ENCODE peak calls at places on chromosomes 13 and 19, in eight cellular contexts. V, Q, F, E, Z, U, A and D are unnamed samples.

GRCh38 chr13:48497669-48498068 is 35.2 kb downstream of the RCBTB2 start:
- DNase-seq in V (no peak), Q (no peak), F (no peak), E (no peak), Z (no peak), U (no peak), A (no peak), D (no peak)

GRCh38 chr19:5115351-5115750 is 146.4 kb downstream of the KDM4B start:
- DNase-seq in V (no peak), Q (no peak), F (no peak), E (no peak), Z (no peak), U (no peak), A (no peak), D (no peak)

GRCh38 chr13:74825170-74825948 is 656.6 kb downstream of the TBC1D4 start:
- DNase-seq in V (no peak), Q (peak; percentile 54), F (no peak), E (no peak), Z (no peak), U (no peak), A (peak; percentile 20), D (no peak)

GRCh38 chr19:7636691-7637373 is at the start of gene STXBP2:
- DNase-seq in V (peak; percentile 37), Q (peak; percentile 75), F (peak; percentile 61), E (peak; percentile 44), Z (peak; percentile 86), U (peak; percentile 96), A (peak; percentile 84), D (peak; percentile 70)

GRCh38 chr13:73519720-73520119 is 460.9 kb downstream of the KLF5 start:
- DNase-seq in V (no peak), Q (no peak), F (no peak), E (no peak), Z (no peak), U (no peak), A (no peak), D (no peak)

GRCh38 chr13:45833663-45834062 is 17.9 kb downstream of the SIAH3 start:
- DNase-seq in V (no peak), Q (no peak), F (no peak), E (peak; percentile 96), Z (peak; percentile 51), U (no peak), A (peak; percentile 76), D (no peak)

GRCh38 chr13:106919638-106920037 is 351.7 kb upstream of the ARGLU1 start:
- DNase-seq in V (no peak), Q (no peak), F (no peak), E (peak; percentile 68), Z (no peak), U (no peak), A (no peak), D (no peak)

GRCh38 chr19:54158812-54159351 is 639 bp downstream of the LENG1 start:
- DNase-seq in V (no peak), Q (no peak), F (no peak), E (no peak), Z (no peak), U (no peak), A (peak; percentile 21), D (no peak)

GRCh38 chr19:1261863-1262686 is 7.1 kb upstream of the CIRBP start:
- DNase-seq in V (no peak), Q (peak; percentile 80), F (peak; percentile 48), E (peak; percentile 82), Z (peak; percentile 82), U (peak; percentile 94), A (no peak), D (no peak)

GRCh38 chr13:47896546-47896945 is 104.5 kb downstream of the SUCLA2 start:
- DNase-seq in V (no peak), Q (no peak), F (no peak), E (peak; percentile 44), Z (no peak), U (no peak), A (no peak), D (no peak)

GRCh38 chr19:29724102-29724641 is 9.1 kb upstream of the C19orf12 start:
- DNase-seq in V (no peak), Q (no peak), F (no peak), E (no peak), Z (no peak), U (no peak), A (peak; percentile 90), D (no peak)

GRCh38 chr13:23695711-23696512 is 125.7 kb downstream of the TNFRSF19 start:
- DNase-seq in V (no peak), Q (no peak), F (no peak), E (no peak), Z (no peak), U (peak; percentile 59), A (peak; percentile 62), D (no peak)

GRCh38 chr13:90696656-90697055 is 650.8 kb upstream of the MIR17HG start:
- DNase-seq in V (no peak), Q (no peak), F (no peak), E (no peak), Z (no peak), U (no peak), A (no peak), D (no peak)

GRCh38 chr19:48802623-48803022 is 8.2 kb downstream of the BCAT2 start:
- DNase-seq in V (no peak), Q (no peak), F (no peak), E (no peak), Z (no peak), U (no peak), A (no peak), D (no peak)

GRCh38 chr19:19064811-19065745 is 1.3 kb downstream of the SLC25A42 start:
- DNase-seq in V (no peak), Q (no peak), F (no peak), E (no peak), Z (no peak), U (peak; percentile 57), A (peak; percentile 49), D (no peak)

GRCh38 chr13:100560498-100561215 is 27.9 kb downstream of the GGACT start:
- DNase-seq in V (no peak), Q (no peak), F (no peak), E (no peak), Z (no peak), U (no peak), A (no peak), D (no peak)

DNA sequence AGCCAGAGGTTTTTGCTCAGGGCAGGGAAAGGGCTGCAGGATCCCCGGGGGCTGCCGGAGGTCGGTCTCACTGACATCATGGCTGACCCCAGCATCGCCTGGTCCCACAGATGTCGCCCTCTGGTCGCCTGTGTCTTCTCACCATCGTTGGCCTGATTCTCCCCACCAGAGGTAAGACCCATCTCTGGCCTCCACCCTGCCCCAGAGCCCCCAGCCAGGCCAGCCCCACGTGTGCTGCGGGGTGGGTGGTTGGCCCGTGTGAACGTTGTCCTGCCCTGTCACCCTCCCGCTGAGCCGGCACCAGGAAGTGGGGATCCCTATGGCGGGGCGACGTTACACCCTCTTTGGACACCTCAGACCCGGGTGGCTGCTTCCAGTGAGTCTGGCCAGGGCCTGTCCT is 906 bp downstream of the FXYD5 start:
- DNase-seq in V (no peak), Q (no peak), F (no peak), E (no peak), Z (no peak), U (no peak), A (no peak), D (no peak)
- H3K4me3 ChIP-seq in V (peak overlapping the region; percentile 63), Q (peak overlapping the region; percentile 68), F (peak overlapping the region; percentile 54), E (no peak overlapping the region), Z (peak overlapping the region; percentile 41), U (peak overlapping the region; percentile 67), A (peak overlapping the region; percentile 59), D (peak overlapping the region; percentile 49)

GRCh38 chr13:33487575-33488243 is 202.2 kb upstream of the STARD13 start:
- DNase-seq in V (peak; percentile 32), Q (peak; percentile 29), F (peak; percentile 10), E (no peak), Z (no peak), U (no peak), A (peak; percentile 61), D (no peak)
- TF ChIP-seq POLR2A in V (no peak), Q (no peak), F (no peak), E (no peak), Z (no peak), U (no peak), A (no peak), D (no peak)

DNA sequence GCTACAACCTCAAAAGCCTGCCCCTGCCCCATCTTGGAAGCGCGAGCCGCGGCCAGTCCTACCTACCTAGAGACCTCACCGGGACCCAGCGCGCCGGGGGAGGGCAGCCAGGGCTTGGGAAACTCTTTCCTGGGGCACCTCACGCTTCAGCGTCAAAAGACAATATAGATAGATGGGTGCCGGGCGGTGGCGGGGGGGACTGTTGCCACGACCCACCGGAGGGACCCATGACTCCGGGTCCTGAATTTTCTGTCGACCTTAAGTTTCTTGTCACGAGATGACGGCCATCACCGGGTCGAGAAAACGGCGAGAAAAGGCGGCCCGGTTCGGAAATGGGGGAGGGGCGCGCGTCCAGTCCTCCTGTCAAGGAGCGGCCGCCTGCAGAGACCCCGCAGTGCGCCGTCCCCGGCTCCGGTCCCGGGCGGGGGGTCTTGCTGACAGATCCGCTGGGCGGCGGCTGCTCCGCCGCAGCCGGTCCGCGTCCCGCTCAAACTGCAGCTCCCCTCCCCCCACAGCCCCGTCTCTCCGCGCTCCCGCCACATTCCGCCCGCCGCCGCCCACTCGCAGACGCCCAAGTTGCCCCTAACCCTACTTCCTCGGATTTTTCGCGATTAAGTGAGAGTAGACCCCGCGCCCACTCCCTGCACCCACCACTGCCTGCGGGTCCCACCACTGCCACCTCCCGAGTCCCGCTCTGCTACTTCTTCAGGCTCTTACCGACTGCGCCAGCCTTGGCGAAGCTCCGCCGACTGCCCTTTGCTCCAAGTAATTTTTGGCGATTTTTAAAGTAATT is 66.1 kb downstream of the KCNRG start:
- DNase-seq in V (peak; percentile 38), Q (peak; percentile 43), F (no peak), E (peak; percentile 57), Z (peak; percentile 47), U (peak; percentile 82), A (peak; percentile 75), D (peak; percentile 93)
- TF ChIP-seq CTCF in V (peak; percentile 40), Q (no peak), F (peak; percentile 19), E (peak; percentile 14), Z (no peak), U (no peak), A (no peak), D (no peak)

DNA sequence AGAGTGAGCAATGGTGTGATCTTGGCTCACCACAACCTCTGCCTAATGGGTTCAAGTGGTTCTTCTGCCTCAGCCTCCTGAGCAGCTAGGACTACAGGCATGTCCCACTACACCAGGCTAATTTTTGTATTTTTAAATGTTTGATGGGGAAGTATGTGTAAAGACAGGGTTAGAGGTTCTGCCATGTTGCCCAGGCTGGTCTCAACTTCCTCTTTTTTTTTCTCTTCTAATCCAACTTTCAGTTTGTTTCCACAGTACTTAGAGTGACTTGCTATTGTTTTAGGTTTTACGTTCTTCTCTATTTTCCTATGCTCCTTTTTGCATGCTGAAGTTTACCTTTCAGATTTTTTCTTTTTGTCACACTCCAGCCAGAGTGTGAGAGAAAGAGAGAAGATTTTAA is 1433.0 kb downstream of the UQCRFS1 start:
- DNase-seq in V (no peak), Q (no peak), F (no peak), E (no peak), Z (no peak), U (no peak), A (peak; percentile 74), D (no peak)
- H3K4me3 ChIP-seq in V (no peak overlapping the region), Q (no peak overlapping the region), F (no peak overlapping the region), E (no peak overlapping the region), Z (no peak overlapping the region), U (no peak overlapping the region), A (peak overlapping the region; percentile 47), D (no peak overlapping the region)